ENCODE peak calls at places on chromosomes 1 and 21, in seven cellular contexts. One of them, this sample, is unnamed. For H3K9me3, the result is how much of the 10 kb centered on the place peaks cover.

GRCh38 chr1:116716391-116716790 is 37.8 kb upstream of the CD2 start:
- DNase-seq in IMR-90: no peak
- DNase-seq in stomach: no peak
- DNase-seq in mesenchymal stem cell: no peak
- DNase-seq in psoas muscle: no peak
- DNase-seq in lower lobe of right lung: no peak
- DNase-seq in AG04450: no peak
- DNase-seq in this sample: no peak

GRCh38 chr1:40270152-40270834 is 12.3 kb downstream of the ZMPSTE24 start:
- DNase-seq in IMR-90: peak
- DNase-seq in stomach: no peak
- DNase-seq in mesenchymal stem cell: peak
- DNase-seq in psoas muscle: no peak
- DNase-seq in lower lobe of right lung: no peak
- DNase-seq in AG04450: no peak
- DNase-seq in this sample: no peak

GRCh38 chr1:233261206-233261605 is 34.3 kb downstream of the PCNX2 start:
- DNase-seq in IMR-90: no peak
- DNase-seq in stomach: no peak
- DNase-seq in mesenchymal stem cell: no peak
- DNase-seq in psoas muscle: no peak
- DNase-seq in lower lobe of right lung: no peak
- DNase-seq in AG04450: no peak
- DNase-seq in this sample: no peak

GRCh38 chr1:38026592-38027200 is 14.2 kb downstream of the UTP11 start:
- DNase-seq in IMR-90: peak
- DNase-seq in stomach: peak
- DNase-seq in mesenchymal stem cell: peak
- DNase-seq in psoas muscle: no peak
- DNase-seq in lower lobe of right lung: peak
- DNase-seq in AG04450: no peak
- DNase-seq in this sample: peak

GRCh38 chr1:61797045-61797755 is 54.9 kb downstream of the PATJ start:
- DNase-seq in IMR-90: peak
- DNase-seq in stomach: no peak
- DNase-seq in mesenchymal stem cell: no peak
- DNase-seq in psoas muscle: no peak
- DNase-seq in lower lobe of right lung: no peak
- DNase-seq in AG04450: no peak
- DNase-seq in this sample: no peak

GRCh38 chr1:207866471-207867135 is 44.3 kb downstream of the CD34 start:
- DNase-seq in IMR-90: peak
- DNase-seq in stomach: no peak
- DNase-seq in mesenchymal stem cell: peak
- DNase-seq in psoas muscle: peak
- DNase-seq in lower lobe of right lung: peak
- DNase-seq in AG04450: no peak
- DNase-seq in this sample: no peak

GRCh38 chr1:29394521-29394921 is 158.2 kb downstream of the PTPRU start:
- DNase-seq in IMR-90: no peak
- DNase-seq in stomach: no peak
- DNase-seq in mesenchymal stem cell: no peak
- DNase-seq in psoas muscle: no peak
- DNase-seq in lower lobe of right lung: no peak
- DNase-seq in AG04450: no peak
- DNase-seq in this sample: no peak

GRCh38 chr21:41876928-41877652 is 2.1 kb downstream of the PRDM15 start:
- DNase-seq in IMR-90: no peak
- DNase-seq in stomach: no peak
- DNase-seq in mesenchymal stem cell: no peak
- DNase-seq in psoas muscle: no peak
- DNase-seq in lower lobe of right lung: no peak
- DNase-seq in AG04450: no peak
- DNase-seq in this sample: no peak

GRCh38 chr21:9737871-9738520 is 783.4 kb upstream of the TPTE start:
- DNase-seq in IMR-90: no peak
- DNase-seq in stomach: no peak
- DNase-seq in mesenchymal stem cell: no peak
- DNase-seq in psoas muscle: no peak
- DNase-seq in lower lobe of right lung: no peak
- DNase-seq in AG04450: no peak
- DNase-seq in this sample: no peak
- H3K9me3 ChIP-seq in IMR-90: under half
- H3K9me3 ChIP-seq in stomach: under half
- H3K9me3 ChIP-seq in mesenchymal stem cell: half or more
- H3K9me3 ChIP-seq in psoas muscle: under half
- H3K9me3 ChIP-seq in lower lobe of right lung: under half
- H3K9me3 ChIP-seq in AG04450: half or more
- H3K9me3 ChIP-seq in this sample: under half

GRCh38 chr1:247175458-247175857 is 3.6 kb upstream of the ZNF124 start:
- DNase-seq in IMR-90: no peak
- DNase-seq in stomach: no peak
- DNase-seq in mesenchymal stem cell: no peak
- DNase-seq in psoas muscle: no peak
- DNase-seq in lower lobe of right lung: no peak
- DNase-seq in AG04450: no peak
- DNase-seq in this sample: no peak
- H3K9me3 ChIP-seq in IMR-90: under half
- H3K9me3 ChIP-seq in stomach: under half
- H3K9me3 ChIP-seq in mesenchymal stem cell: under half
- H3K9me3 ChIP-seq in psoas muscle: under half
- H3K9me3 ChIP-seq in lower lobe of right lung: under half
- H3K9me3 ChIP-seq in AG04450: under half
- H3K9me3 ChIP-seq in this sample: under half

GRCh38 chr21:23356905-23357304 is 2250.4 kb downstream of the MRPL39 start:
- DNase-seq in IMR-90: no peak
- DNase-seq in stomach: no peak
- DNase-seq in mesenchymal stem cell: no peak
- DNase-seq in psoas muscle: no peak
- DNase-seq in lower lobe of right lung: no peak
- DNase-seq in AG04450: no peak
- DNase-seq in this sample: no peak
- H3K9me3 ChIP-seq in IMR-90: under half
- H3K9me3 ChIP-seq in stomach: under half
- H3K9me3 ChIP-seq in mesenchymal stem cell: under half
- H3K9me3 ChIP-seq in psoas muscle: under half
- H3K9me3 ChIP-seq in lower lobe of right lung: under half
- H3K9me3 ChIP-seq in AG04450: under half
- H3K9me3 ChIP-seq in this sample: under half

DNA sequence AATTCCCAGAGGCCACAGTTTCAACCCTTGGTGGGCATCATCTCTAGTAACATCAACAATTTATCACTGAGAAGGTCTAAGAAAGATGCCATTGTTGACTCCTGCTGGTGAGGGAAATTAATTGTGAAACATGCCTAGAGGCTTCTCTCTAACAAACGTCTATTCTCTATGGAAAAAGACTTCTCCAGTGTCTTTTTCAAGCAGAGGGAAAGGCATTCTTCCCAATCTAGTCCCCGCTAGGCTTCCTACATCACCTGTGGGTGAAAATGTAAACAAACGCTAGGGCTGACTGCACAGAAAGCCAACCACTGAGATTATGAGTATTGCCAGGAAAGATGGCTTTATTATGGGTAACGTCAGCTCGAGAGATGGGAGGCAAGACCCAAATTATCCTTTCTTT is 677.4 kb downstream of the NCAM2 start:
- DNase-seq in IMR-90: no peak
- DNase-seq in stomach: no peak
- DNase-seq in mesenchymal stem cell: no peak
- DNase-seq in psoas muscle: no peak
- DNase-seq in lower lobe of right lung: no peak
- DNase-seq in AG04450: no peak
- DNase-seq in this sample: no peak
- H3K9me3 ChIP-seq in IMR-90: under half
- H3K9me3 ChIP-seq in stomach: under half
- H3K9me3 ChIP-seq in mesenchymal stem cell: under half
- H3K9me3 ChIP-seq in psoas muscle: under half
- H3K9me3 ChIP-seq in lower lobe of right lung: under half
- H3K9me3 ChIP-seq in AG04450: under half
- H3K9me3 ChIP-seq in this sample: under half

GRCh38 chr1:118988186-118989005 is at the start of gene TBX15:
- DNase-seq in IMR-90: no peak
- DNase-seq in stomach: no peak
- DNase-seq in mesenchymal stem cell: peak
- DNase-seq in psoas muscle: no peak
- DNase-seq in lower lobe of right lung: no peak
- DNase-seq in AG04450: no peak
- DNase-seq in this sample: peak
- H3K9me3 ChIP-seq in IMR-90: under half
- H3K9me3 ChIP-seq in stomach: under half
- H3K9me3 ChIP-seq in mesenchymal stem cell: under half
- H3K9me3 ChIP-seq in psoas muscle: under half
- H3K9me3 ChIP-seq in lower lobe of right lung: under half
- H3K9me3 ChIP-seq in AG04450: under half
- H3K9me3 ChIP-seq in this sample: under half

GRCh38 chr1:163701783-163702182 is 380.0 kb downstream of the NUF2 start:
- DNase-seq in IMR-90: no peak
- DNase-seq in stomach: no peak
- DNase-seq in mesenchymal stem cell: no peak
- DNase-seq in psoas muscle: no peak
- DNase-seq in lower lobe of right lung: no peak
- DNase-seq in AG04450: no peak
- DNase-seq in this sample: no peak

GRCh38 chr1:163709636-163710035 is 387.9 kb downstream of the NUF2 start:
- DNase-seq in IMR-90: no peak
- DNase-seq in stomach: no peak
- DNase-seq in mesenchymal stem cell: no peak
- DNase-seq in psoas muscle: no peak
- DNase-seq in lower lobe of right lung: no peak
- DNase-seq in AG04450: no peak
- DNase-seq in this sample: peak

GRCh38 chr1:163706915-163707314 is 385.2 kb downstream of the NUF2 start:
- DNase-seq in IMR-90: no peak
- DNase-seq in stomach: no peak
- DNase-seq in mesenchymal stem cell: no peak
- DNase-seq in psoas muscle: no peak
- DNase-seq in lower lobe of right lung: no peak
- DNase-seq in AG04450: no peak
- DNase-seq in this sample: no peak

GRCh38 chr1:163703794-163704193 is 382.0 kb downstream of the NUF2 start:
- DNase-seq in IMR-90: no peak
- DNase-seq in stomach: no peak
- DNase-seq in mesenchymal stem cell: no peak
- DNase-seq in psoas muscle: no peak
- DNase-seq in lower lobe of right lung: no peak
- DNase-seq in AG04450: no peak
- DNase-seq in this sample: no peak
- H3K9me3 ChIP-seq in IMR-90: under half
- H3K9me3 ChIP-seq in stomach: under half
- H3K9me3 ChIP-seq in mesenchymal stem cell: under half
- H3K9me3 ChIP-seq in psoas muscle: under half
- H3K9me3 ChIP-seq in lower lobe of right lung: under half
- H3K9me3 ChIP-seq in AG04450: under half
- H3K9me3 ChIP-seq in this sample: under half

GRCh38 chr1:162215902-162216301 is 146.4 kb downstream of the NOS1AP start:
- DNase-seq in IMR-90: no peak
- DNase-seq in stomach: no peak
- DNase-seq in mesenchymal stem cell: no peak
- DNase-seq in psoas muscle: no peak
- DNase-seq in lower lobe of right lung: no peak
- DNase-seq in AG04450: no peak
- DNase-seq in this sample: no peak
- H3K9me3 ChIP-seq in IMR-90: under half
- H3K9me3 ChIP-seq in stomach: under half
- H3K9me3 ChIP-seq in mesenchymal stem cell: under half
- H3K9me3 ChIP-seq in psoas muscle: under half
- H3K9me3 ChIP-seq in lower lobe of right lung: under half
- H3K9me3 ChIP-seq in AG04450: under half
- H3K9me3 ChIP-seq in this sample: under half